ENCODE peak calls at places on chromosomes 12 and 14, in four cellular contexts. H is activated CD4-positive, CD25-positive, alpha-beta regulatory T cell; T is stimulated activated CD4-positive, alpha-beta T cell treated with anti-CD3 and anti-CD28 coated beads, Interleukin-1b, Interleukin-23, amount 100 ng/mL, for 24 hours; N is left ventricle myocardium superior. Q is an unnamed sample.

GRCh38 chr14:64724578-64724930 is 20.3 kb downstream of the PLEKHG3 start:
- DNase-seq in H (no peak), T (no peak), N (no peak), Q (no peak)

GRCh38 chr12:108302471-108303311 is 36.4 kb downstream of the CMKLR1 start:
- DNase-seq in H (no peak), T (no peak), N (peak; percentile 88), Q (no peak)

GRCh38 chr12:91988076-91988475 is 157.6 kb downstream of the BTG1 start:
- DNase-seq in H (no peak), T (no peak), N (no peak), Q (no peak)

GRCh38 chr12:94982456-94982855 is 21.0 kb downstream of the NDUFA12 start:
- DNase-seq in H (no peak), T (no peak), N (no peak), Q (no peak)

GRCh38 chr12:47085815-47086252 is 6.1 kb upstream of the AMIGO2 start:
- DNase-seq in H (no peak), T (no peak), N (no peak), Q (no peak)

GRCh38 chr14:28759056-28759657 is 7.4 kb upstream of the FOXG1 start:
- DNase-seq in H (no peak), T (no peak), N (no peak), Q (no peak)

GRCh38 chr12:30988086-30988485 is 61.5 kb downstream of the TSPAN11 start:
- DNase-seq in H (no peak), T (no peak), N (no peak), Q (no peak)

GRCh38 chr14:29814153-29815057 is 113.2 kb downstream of the PRKD1 start:
- DNase-seq in H (no peak), T (no peak), N (peak; percentile 82), Q (no peak)

GRCh38 chr14:52089208-52089607 is 20.3 kb upstream of the NID2 start:
- DNase-seq in H (no peak), T (no peak), N (no peak), Q (no peak)

GRCh38 chr12:52606581-52607241 is 5.4 kb upstream of the KRT72 start:
- DNase-seq in H (no peak), T (no peak), N (no peak), Q (no peak)

GRCh38 chr12:122856999-122857671 is 21.9 kb downstream of the HIP1R start:
- DNase-seq in H (no peak), T (no peak), N (no peak), Q (no peak)

GRCh38 chr14:73463411-73463810 is 5.1 kb upstream of the NUMB start:
- DNase-seq in H (no peak), T (peak; percentile 34), N (no peak), Q (no peak)

GRCh38 chr12:122614839-122615238 is 87.8 kb downstream of the KNTC1 start:
- DNase-seq in H (no peak), T (no peak), N (no peak), Q (no peak)

GRCh38 chr12:111664961-111665865 is 20.5 kb downstream of the BRAP start:
- DNase-seq in H (no peak), T (no peak), N (no peak), Q (no peak)

GRCh38 chr12:25434493-25434892 is 118.6 kb downstream of the LMNTD1 start:
- DNase-seq in H (no peak), T (no peak), N (no peak), Q (no peak)